ENCODE peak calls at places on chromosomes 5 and 9, in six cellular contexts. B is left ventricle myocardium inferior, M is psoas muscle, F is MM.1S, R is IMR-90, I is BE2C. A is an unnamed sample.

GRCh38 chr5:36206913-36207312 is 34.8 kb downstream of the NADK2 start:
- DNase-seq in I (no peak), R (no peak), B (no peak), F (no peak), M (no peak), A (no peak)

GRCh38 chr5:127959152-127959764 is 124.3 kb upstream of the SLC12A2 start:
- DNase-seq in R (peak; percentile 92), M (peak; percentile 57), F (no peak), B (peak; percentile 76), I (peak; percentile 72), A (no peak)

GRCh38 chr5:162886717-162887116 is 550.7 kb upstream of the CCNG1 start:
- DNase-seq in B (no peak), M (no peak), R (no peak), I (no peak), F (no peak), A (no peak)

GRCh38 chr9:22446589-22446949 is at the start of gene DMRTA1:
- DNase-seq in B (peak; percentile 84), R (peak; percentile 25), F (peak; percentile 77), M (peak; percentile 82), I (peak; percentile 33), A (no peak)

GRCh38 chr5:140978260-140978659 is 12.0 kb downstream of the PCDHAC2 start:
- DNase-seq in M (no peak), R (no peak), I (peak; percentile 40), F (no peak), B (no peak), A (no peak)

GRCh38 chr9:20353931-20354652 is 268.2 kb downstream of the MLLT3 start:
- DNase-seq in F (peak; percentile 74), R (peak; percentile 29), B (no peak), M (no peak), I (no peak), A (peak; percentile 14)

GRCh38 chr5:41408676-41409443 is 101.5 kb downstream of the PLCXD3 start:
- DNase-seq in I (no peak), F (no peak), R (peak; percentile 74), B (no peak), M (no peak), A (no peak)

GRCh38 chr5:142063878-142064331 is 44.7 kb upstream of the NDFIP1 start:
- DNase-seq in B (peak; percentile 75), I (peak; percentile 94), R (peak; percentile 61), F (no peak), M (peak; percentile 77), A (no peak)

GRCh38 chr5:180646963-180647305 is 2.5 kb downstream of the FLT4 start:
- DNase-seq in I (no peak), R (no peak), B (peak; percentile 5), M (no peak), F (no peak), A (no peak)

GRCh38 chr9:113532809-113533190 is 69.3 kb downstream of the RGS3 start:
- DNase-seq in M (no peak), F (no peak), R (no peak), B (no peak), I (no peak), A (no peak)

GRCh38 chr9:130665431-130666392 is 1.3 kb downstream of the PRDM12 start:
- DNase-seq in F (no peak), B (no peak), M (no peak), R (no peak), I (no peak), A (no peak)
- H3K27me3 ChIP-seq in F (peaks cover 81% of the 10 kb centered on the region), B (peaks cover 89% of the 10 kb centered on the region), M (peaks cover 51% of the 10 kb centered on the region), R (peaks cover 82% of the 10 kb centered on the region), I (peaks cover 70% of the 10 kb centered on the region), A (peaks cover 3% of the 10 kb centered on the region)

DNA sequence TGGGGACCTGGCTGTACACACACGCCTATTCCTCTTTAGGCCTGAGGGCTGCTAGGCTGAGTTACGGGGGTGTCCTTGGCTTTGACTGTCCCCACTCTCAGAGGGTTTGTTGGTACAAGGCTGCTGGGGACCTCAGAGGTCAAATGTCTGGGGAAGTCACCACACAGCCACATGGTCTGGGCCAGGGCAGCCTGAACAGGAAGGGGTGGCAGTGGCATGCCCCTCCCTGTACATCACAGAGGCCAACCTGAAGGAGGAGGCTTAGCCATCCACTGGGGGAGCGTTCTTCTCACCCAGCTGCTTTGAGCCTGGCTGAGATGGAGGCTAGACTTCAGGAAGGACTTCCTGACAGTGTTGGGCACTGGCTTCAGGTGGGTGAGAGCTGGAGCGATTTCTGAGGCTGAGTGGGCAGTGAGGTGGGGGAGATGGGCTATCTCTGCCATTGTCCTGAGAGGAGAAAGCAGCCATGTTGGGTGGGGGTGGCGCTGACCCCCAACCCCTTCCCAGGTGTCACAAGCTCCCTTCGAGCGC is 36.3 kb downstream of the CXXC5 start:
- DNase-seq in M (no peak), B (no peak), I (no peak), F (no peak), R (no peak), A (no peak)
- TF ChIP-seq CTCF in M (no peak), B (no peak), I (no peak), F (no peak), R (no peak), A (no peak)

GRCh38 chr9:103372828-103373227 is 377.7 kb downstream of the CYLC2 start:
- DNase-seq in M (no peak), B (no peak), I (no peak), F (no peak), R (no peak), A (no peak)
- H3K27me3 ChIP-seq in M (no peaks in the 10 kb centered on the region), B (no peaks in the 10 kb centered on the region), I (no peaks in the 10 kb centered on the region), F (no peaks in the 10 kb centered on the region), R (no peaks in the 10 kb centered on the region), A (no peaks in the 10 kb centered on the region)

GRCh38 chr9:92176068-92176799 is 61.0 kb upstream of the SPTLC1 start:
- DNase-seq in B (no peak), I (no peak), R (no peak), F (no peak), M (no peak), A (no peak)
- TF ChIP-seq CTCF in B (no peak), I (peak; percentile 35), R (peak; percentile 28), F (no peak), M (no peak), A (no peak)

GRCh38 chr5:169637085-169637855 is at the start of gene DOCK2:
- DNase-seq in M (peak; percentile 53), F (peak; percentile 70), I (no peak), R (no peak), B (peak; percentile 63), A (peak; percentile 89)
- H3K27me3 ChIP-seq in M (peaks cover 8% of the 10 kb centered on the region), F (no peaks in the 10 kb centered on the region), I (no peaks in the 10 kb centered on the region), R (no peaks in the 10 kb centered on the region), B (peaks cover 38% of the 10 kb centered on the region), A (no peaks in the 10 kb centered on the region)